ENCODE peak calls at places on chromosomes 5 and 9, in four cellular contexts. One of them, this sample, is unnamed.

GRCh38 chr5:179008667-179009066 is 13.5 kb upstream of the GRM6 start:
- DNase-seq in HepG2: no peak
- DNase-seq in K562: no peak
- DNase-seq in GM12878: no peak
- DNase-seq in this sample: no peak

GRCh38 chr5:115033861-115034260 is 135.8 kb downstream of the TRIM36 start:
- DNase-seq in HepG2: peak
- DNase-seq in K562: no peak
- DNase-seq in GM12878: no peak
- DNase-seq in this sample: no peak

GRCh38 chr9:7234144-7234543 is 476.4 kb downstream of the KDM4C start:
- DNase-seq in GM12878: no peak
- DNase-seq in K562: peak
- DNase-seq in HepG2: peak
- DNase-seq in this sample: peak

GRCh38 chr5:5374034-5374715 is 48.3 kb upstream of the ICE1 start:
- DNase-seq in GM12878: no peak
- DNase-seq in K562: no peak
- DNase-seq in HepG2: no peak
- DNase-seq in this sample: no peak

GRCh38 chr9:96031366-96031824 is 155.9 kb downstream of the ERCC6L2 start:
- DNase-seq in GM12878: no peak
- DNase-seq in HepG2: no peak
- DNase-seq in K562: no peak
- DNase-seq in this sample: peak

GRCh38 chr5:123099514-123100151 is 10.6 kb downstream of the PRDM6 start:
- DNase-seq in K562: no peak
- DNase-seq in GM12878: no peak
- DNase-seq in HepG2: no peak
- DNase-seq in this sample: peak

GRCh38 chr5:57276353-57276752 is 102.5 kb downstream of the GPBP1 start:
- DNase-seq in HepG2: no peak
- DNase-seq in GM12878: no peak
- DNase-seq in K562: no peak
- DNase-seq in this sample: no peak

GRCh38 chr5:138663561-138663960 is 88.4 kb upstream of the HSPA9 start:
- DNase-seq in HepG2: no peak
- DNase-seq in K562: no peak
- DNase-seq in GM12878: no peak
- DNase-seq in this sample: no peak

GRCh38 chr9:71349218-71349617 is 227.8 kb upstream of the TRPM3 start:
- DNase-seq in GM12878: no peak
- DNase-seq in HepG2: no peak
- DNase-seq in K562: no peak
- DNase-seq in this sample: no peak

GRCh38 chr5:133754575-133755169 is 142.3 kb upstream of the FSTL4 start:
- DNase-seq in K562: peak
- DNase-seq in HepG2: peak
- DNase-seq in GM12878: peak
- DNase-seq in this sample: peak

GRCh38 chr9:80020056-80020455 is 448.3 kb downstream of the TLE4 start:
- DNase-seq in HepG2: no peak
- DNase-seq in GM12878: no peak
- DNase-seq in K562: no peak
- DNase-seq in this sample: no peak

GRCh38 chr5:91477408-91477807 is 94.3 kb upstream of the ARRDC3 start:
- DNase-seq in GM12878: no peak
- DNase-seq in HepG2: no peak
- DNase-seq in K562: no peak
- DNase-seq in this sample: no peak

GRCh38 chr9:76738402-76738801 is 25.8 kb upstream of the PCA3 start:
- DNase-seq in HepG2: no peak
- DNase-seq in GM12878: no peak
- DNase-seq in K562: no peak
- DNase-seq in this sample: no peak

GRCh38 chr9:76744336-76744735 is 19.9 kb upstream of the PCA3 start:
- DNase-seq in HepG2: no peak
- DNase-seq in K562: no peak
- DNase-seq in GM12878: no peak
- DNase-seq in this sample: no peak

GRCh38 chr9:76741524-76741923 is 22.7 kb upstream of the PCA3 start:
- DNase-seq in GM12878: no peak
- DNase-seq in K562: no peak
- DNase-seq in HepG2: no peak
- DNase-seq in this sample: no peak
- TF ChIP-seq JUNB in GM12878: no peak
- TF ChIP-seq JUNB in K562: no peak
- TF ChIP-seq JUNB in HepG2: no peak
- TF ChIP-seq JUNB in this sample: no peak

DNA sequence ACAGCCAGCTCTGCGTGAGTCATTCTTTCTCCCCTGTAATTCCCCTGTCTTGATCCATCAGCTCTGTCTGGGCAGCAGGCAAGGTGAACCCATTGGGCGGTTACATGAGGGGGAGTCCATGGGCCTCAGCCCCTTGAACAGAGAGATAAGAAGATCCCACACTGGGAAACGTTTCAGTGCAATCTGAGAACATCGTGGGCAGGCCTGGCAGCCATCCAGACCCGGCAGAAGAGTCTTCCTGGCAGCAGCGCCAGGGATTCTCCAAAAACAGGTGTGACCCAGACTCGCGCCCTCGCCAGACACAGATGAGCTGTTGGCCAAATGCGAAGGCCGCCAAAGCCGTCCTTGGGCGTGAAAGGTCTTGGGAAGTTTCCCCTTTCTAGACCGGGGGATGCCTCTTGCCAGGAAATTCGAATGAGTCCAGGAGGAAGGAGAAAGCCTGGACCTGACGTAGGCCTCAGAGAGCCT is 6.4 kb upstream of the SLC12A7 start:
- DNase-seq in K562: peak
- DNase-seq in GM12878: no peak
- DNase-seq in HepG2: no peak
- DNase-seq in this sample: no peak
- TF ChIP-seq RFX5 in K562: no peak
- TF ChIP-seq RFX5 in GM12878: no peak
- TF ChIP-seq RFX5 in HepG2: no peak
- TF ChIP-seq RFX5 in this sample: no peak

GRCh38 chr5:142342128-142342981 is 17.5 kb upstream of the SPRY4 start:
- DNase-seq in GM12878: no peak
- DNase-seq in K562: no peak
- DNase-seq in HepG2: peak
- DNase-seq in this sample: no peak
- TF ChIP-seq CHD4 in GM12878: no peak
- TF ChIP-seq CHD4 in K562: no peak
- TF ChIP-seq CHD4 in HepG2: no peak
- TF ChIP-seq CHD4 in this sample: no peak

DNA sequence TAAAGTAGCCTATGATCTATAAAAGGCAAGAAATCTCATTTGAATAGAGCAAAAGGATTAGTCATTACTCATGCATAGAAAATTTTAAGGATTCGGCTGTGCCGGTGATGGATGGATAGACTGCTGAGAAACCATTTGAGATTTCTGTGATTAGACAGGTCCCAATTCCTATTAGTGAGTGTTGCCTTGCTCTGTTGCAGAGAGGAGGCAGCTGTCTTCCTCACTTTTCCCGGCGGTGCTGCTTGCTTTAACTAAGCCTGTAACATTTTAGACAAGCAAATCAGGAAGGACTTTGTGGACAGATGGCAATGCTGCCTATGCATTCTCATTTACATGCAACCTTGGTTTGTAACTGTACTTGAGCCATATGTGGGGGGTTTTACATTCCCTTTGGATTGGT is 1176.4 kb downstream of the CDH18 start:
- DNase-seq in K562: no peak
- DNase-seq in GM12878: no peak
- DNase-seq in HepG2: no peak
- DNase-seq in this sample: no peak
- TF ChIP-seq JUNB in K562: no peak
- TF ChIP-seq JUNB in GM12878: no peak
- TF ChIP-seq JUNB in HepG2: no peak
- TF ChIP-seq JUNB in this sample: no peak

DNA sequence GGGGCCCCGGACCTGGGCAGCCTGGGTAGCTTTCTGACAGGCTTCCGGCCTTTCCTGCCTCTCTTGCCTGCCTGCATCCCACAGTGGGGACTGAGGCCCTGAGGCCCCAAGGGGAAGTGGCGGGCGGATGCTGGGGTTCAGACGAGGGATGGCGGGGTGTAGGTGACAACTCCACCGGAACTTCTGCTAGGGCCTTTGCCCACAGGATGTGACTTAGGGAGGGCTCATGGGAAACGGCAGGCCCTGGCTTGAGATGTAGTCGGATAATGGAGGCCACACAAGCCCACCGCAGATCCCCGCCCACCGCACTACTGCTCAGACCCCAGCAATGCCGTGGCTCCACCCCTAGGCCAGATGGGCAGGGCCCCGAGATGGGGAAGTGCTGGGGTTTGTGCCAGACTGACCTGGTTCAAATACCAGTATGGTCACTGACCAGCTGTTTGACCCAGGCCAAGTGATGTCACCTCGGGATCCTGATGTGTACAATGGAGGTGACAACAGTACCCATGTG is 2.7 kb upstream of the CDK9 start:
- DNase-seq in K562: no peak
- DNase-seq in GM12878: peak
- DNase-seq in HepG2: no peak
- DNase-seq in this sample: no peak
- TF ChIP-seq RFX5 in K562: no peak
- TF ChIP-seq RFX5 in GM12878: no peak
- TF ChIP-seq RFX5 in HepG2: no peak
- TF ChIP-seq RFX5 in this sample: no peak